ENCODE peak calls at places on chromosomes 5 and 9, in five cellular contexts. L, H, K, O and T are unnamed samples.

GRCh38 chr9:113888361-113888760 is 12.3 kb downstream of the ZNF618 start:
- DNase-seq in K (no peak), H (no peak), O (no peak), L (no peak), T (no peak)

GRCh38 chr9:110844121-110844520 is 175.5 kb downstream of the MUSK start:
- DNase-seq in L (no peak), H (no peak), K (no peak), O (no peak), T (no peak)

GRCh38 chr5:74767579-74767913 is 497 bp downstream of the NSA2 start:
- DNase-seq in L (peak), H (no peak), O (no peak), K (no peak), T (no peak)

GRCh38 chr5:140633081-140633471 is at the start of gene CD14:
- DNase-seq in L (peak), K (no peak), O (no peak), H (no peak), T (no peak)

GRCh38 chr5:130762031-130762430 is 403.0 kb downstream of the HINT1 start:
- DNase-seq in L (no peak), H (no peak), O (no peak), K (no peak), T (no peak)

GRCh38 chr5:172107606-172108005 is 80.4 kb downstream of the STK10 start:
- DNase-seq in K (no peak), L (no peak), H (no peak), O (no peak), T (no peak)

GRCh38 chr5:114726126-114726525 is 364.3 kb downstream of the KCNN2 start:
- DNase-seq in K (no peak), L (no peak), H (no peak), O (no peak), T (no peak)

GRCh38 chr5:12133520-12133919 is 229.3 kb upstream of the CTNND2 start:
- DNase-seq in L (no peak), O (no peak), K (no peak), H (no peak), T (no peak)

GRCh38 chr9:91655664-91656063 is 232.0 kb upstream of the NFIL3 start:
- DNase-seq in K (no peak), O (no peak), H (no peak), L (no peak), T (no peak)

GRCh38 chr9:91654527-91654926 is 230.9 kb upstream of the NFIL3 start:
- DNase-seq in L (no peak), O (no peak), H (no peak), K (no peak), T (no peak)

GRCh38 chr9:91657501-91657900 is 233.9 kb upstream of the NFIL3 start:
- DNase-seq in L (no peak), O (no peak), K (no peak), H (no peak), T (no peak)

GRCh38 chr9:91658513-91659105 is 235.0 kb upstream of the NFIL3 start:
- DNase-seq in L (no peak), H (no peak), O (no peak), K (no peak), T (no peak)

GRCh38 chr9:91655215-91655614 is 231.6 kb upstream of the NFIL3 start:
- DNase-seq in O (no peak), H (no peak), K (no peak), L (no peak), T (no peak)
- TF ChIP-seq TAF1 in O (no peak), H (no peak), K (no peak), L (no peak), T (no peak)

DNA sequence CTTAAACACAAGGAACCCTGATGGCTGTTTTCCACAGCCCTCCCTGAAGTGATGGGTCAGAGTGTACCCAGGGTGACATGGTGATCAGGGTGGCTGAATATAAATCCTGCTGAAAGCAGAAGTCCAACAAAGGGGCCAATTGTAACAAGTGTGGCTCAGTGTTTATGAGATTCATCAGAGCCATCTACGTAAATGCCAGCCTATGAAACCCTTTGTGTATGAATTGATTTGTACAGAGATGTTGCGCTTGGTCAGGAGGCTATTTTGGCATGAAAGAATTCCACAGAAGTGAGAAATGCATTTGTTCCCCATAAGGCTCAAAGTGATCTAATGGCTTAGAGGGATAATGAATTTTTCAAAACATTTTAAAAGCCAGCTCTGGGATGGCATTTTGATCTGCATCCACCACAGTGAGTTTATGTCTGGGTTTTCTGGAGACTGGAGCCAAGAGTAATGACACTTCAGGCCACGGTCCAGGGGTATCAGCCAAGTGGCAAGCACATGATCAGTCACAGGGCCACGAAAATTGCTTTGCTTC is 12.4 kb downstream of the PRUNE2 start:
- DNase-seq in L (no peak), K (no peak), H (no peak), O (no peak), T (no peak)
- TF ChIP-seq POLR2A in L (no peak), K (no peak), H (no peak), O (no peak), T (no peak)

GRCh38 chr5:179731791-179732411 is 721 bp upstream of the MAML1 start:
- DNase-seq in K (peak), H (no peak), L (peak), O (peak), T (no peak)
- TF ChIP-seq TAF1 in K (no peak), H (no peak), L (no peak), O (no peak), T (peak)

DNA sequence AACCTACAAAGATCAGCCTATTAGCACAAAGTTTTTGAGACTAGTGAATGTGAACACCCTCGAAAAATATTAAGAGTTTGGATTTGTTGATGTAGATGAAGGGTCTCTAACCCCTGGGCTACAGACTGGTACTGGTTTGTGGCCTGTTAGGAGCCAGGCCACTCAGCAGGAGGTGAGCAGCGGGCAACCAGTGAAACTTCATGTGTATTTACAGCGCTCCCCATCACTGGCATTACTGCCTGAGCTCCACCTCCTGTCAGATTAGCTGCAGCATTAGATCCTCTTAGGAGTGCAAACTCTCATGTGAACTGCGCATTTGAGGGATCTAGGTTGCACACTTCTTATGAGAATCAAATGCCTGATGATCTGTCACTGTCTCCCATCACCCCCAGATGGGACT is 11.2 kb upstream of the PAM start:
- DNase-seq in H (no peak), O (no peak), L (no peak), K (no peak), T (no peak)
- TF ChIP-seq POLR2A in H (no peak), O (no peak), L (no peak), K (no peak), T (no peak)

GRCh38 chr9:124130277-124131075 is 118.9 kb downstream of the LHX2 start:
- DNase-seq in K (no peak), O (no peak), L (no peak), H (no peak), T (no peak)

GRCh38 chr9:124126571-124127289 is 115.2 kb downstream of the LHX2 start:
- DNase-seq in H (peak), L (peak), K (peak), O (peak), T (peak)

GRCh38 chr9:124125590-124126047 is 114.1 kb downstream of the LHX2 start:
- DNase-seq in L (no peak), O (peak), K (no peak), H (no peak), T (no peak)

GRCh38 chr9:124127290-124127646 is 115.7 kb downstream of the LHX2 start:
- DNase-seq in H (no peak), O (no peak), L (no peak), K (no peak), T (no peak)

GRCh38 chr9:124128568-124128967 is 117.0 kb downstream of the LHX2 start:
- DNase-seq in L (peak), H (no peak), O (no peak), K (no peak), T (no peak)
- TF ChIP-seq TAF1 in L (no peak), H (no peak), O (no peak), K (no peak), T (no peak)

GRCh38 chr5:157575096-157575872 is at the start of gene ADAM19:
- DNase-seq in O (peak), H (peak), K (no peak), L (no peak), T (peak)
- TF ChIP-seq POLR2A in O (no peak), H (no peak), K (peak), L (no peak), T (no peak)

DNA sequence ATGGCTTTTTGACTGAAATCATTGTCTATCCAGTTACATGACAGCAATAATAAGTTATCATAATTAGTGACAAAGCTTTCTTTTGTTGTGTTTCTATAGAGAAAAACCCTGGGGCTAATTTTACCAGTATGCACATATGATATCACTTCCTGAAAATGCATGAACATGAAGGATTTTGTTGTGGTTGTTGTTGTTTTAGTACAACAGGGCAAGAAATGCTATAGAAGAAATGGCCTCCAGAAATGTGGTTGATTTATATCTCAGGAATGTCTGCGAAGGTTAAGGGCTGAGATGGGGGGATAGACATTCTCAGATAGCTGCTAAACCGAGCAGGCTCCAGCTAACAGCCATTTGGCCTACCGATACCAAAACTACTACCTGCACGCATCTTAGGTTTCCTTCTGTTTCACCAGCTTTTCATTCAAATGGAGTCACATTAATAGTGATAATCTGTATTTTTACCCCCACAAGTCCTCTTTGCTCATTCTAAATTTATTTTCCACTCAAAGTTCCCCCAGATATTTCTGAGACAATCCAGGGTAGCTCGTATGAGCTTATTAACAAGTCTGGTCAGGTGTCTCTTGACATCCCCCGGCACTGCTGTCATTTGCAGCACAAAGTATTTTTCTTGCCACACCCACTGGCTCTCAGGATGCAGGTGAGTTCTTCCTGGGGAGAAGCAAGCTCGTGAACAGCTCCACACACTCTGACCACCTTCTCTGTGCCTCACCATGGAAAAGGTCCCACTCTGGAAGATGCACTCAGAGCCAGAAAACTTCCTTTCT is 232.4 kb upstream of the GAS1 start:
- DNase-seq in L (no peak), H (no peak), K (no peak), O (no peak), T (no peak)
- TF ChIP-seq TAF1 in L (no peak), H (no peak), K (no peak), O (no peak), T (no peak)

GRCh38 chr5:88826959-88827585 is 55.9 kb downstream of the MEF2C start:
- DNase-seq in O (no peak), L (no peak), K (peak), H (no peak), T (no peak)
- TF ChIP-seq POLR2A in O (no peak), L (no peak), K (peak), H (peak), T (no peak)